ENCODE peak calls at places on chromosomes 3 and 15, in nine cellular contexts. One of them, this sample, is unnamed.

GRCh38 chr15:67177750-67178149 is 76.7 kb downstream of the AAGAB start:
- DNase-seq in ovary: peak; percentile 22
- DNase-seq in colonic mucosa: no peak
- DNase-seq in aorta: no peak
- DNase-seq in IMR-90: peak; percentile 83
- DNase-seq in body of pancreas: no peak
- DNase-seq in left ventricle myocardium inferior: no peak
- DNase-seq in fibroblast of lung: peak; percentile 69
- DNase-seq in sigmoid colon: no peak
- DNase-seq in this sample: no peak

GRCh38 chr15:60605879-60606304 is 127.0 kb upstream of the ICE2 start:
- DNase-seq in ovary: no peak
- DNase-seq in colonic mucosa: no peak
- DNase-seq in aorta: no peak
- DNase-seq in IMR-90: peak; percentile 81
- DNase-seq in body of pancreas: no peak
- DNase-seq in left ventricle myocardium inferior: peak; percentile 27
- DNase-seq in fibroblast of lung: peak; percentile 76
- DNase-seq in sigmoid colon: no peak
- DNase-seq in this sample: no peak

GRCh38 chr15:80508783-80509182 is 104.6 kb downstream of the ARNT2 start:
- DNase-seq in ovary: no peak
- DNase-seq in colonic mucosa: no peak
- DNase-seq in aorta: no peak
- DNase-seq in IMR-90: no peak
- DNase-seq in body of pancreas: no peak
- DNase-seq in left ventricle myocardium inferior: no peak
- DNase-seq in fibroblast of lung: no peak
- DNase-seq in sigmoid colon: no peak
- DNase-seq in this sample: no peak

GRCh38 chr3:4504340-4505261 is 11.5 kb downstream of the ITPR1 start:
- DNase-seq in ovary: peak; percentile 52
- DNase-seq in colonic mucosa: peak; percentile 83
- DNase-seq in aorta: no peak
- DNase-seq in IMR-90: no peak
- DNase-seq in body of pancreas: no peak
- DNase-seq in left ventricle myocardium inferior: no peak
- DNase-seq in fibroblast of lung: peak; percentile 54
- DNase-seq in sigmoid colon: peak; percentile 75
- DNase-seq in this sample: no peak

GRCh38 chr15:76169013-76169412 is 109.2 kb downstream of the TMEM266 start:
- DNase-seq in ovary: no peak
- DNase-seq in colonic mucosa: no peak
- DNase-seq in aorta: no peak
- DNase-seq in IMR-90: peak; percentile 29
- DNase-seq in body of pancreas: no peak
- DNase-seq in left ventricle myocardium inferior: no peak
- DNase-seq in fibroblast of lung: no peak
- DNase-seq in sigmoid colon: no peak
- DNase-seq in this sample: no peak

GRCh38 chr3:100537646-100538338 is 45.4 kb downstream of the TMEM45A start:
- DNase-seq in ovary: no peak
- DNase-seq in colonic mucosa: no peak
- DNase-seq in aorta: no peak
- DNase-seq in IMR-90: no peak
- DNase-seq in body of pancreas: no peak
- DNase-seq in left ventricle myocardium inferior: no peak
- DNase-seq in fibroblast of lung: no peak
- DNase-seq in sigmoid colon: no peak
- DNase-seq in this sample: no peak

GRCh38 chr3:15606434-15606891 is 4.9 kb downstream of the BTD start:
- DNase-seq in ovary: no peak
- DNase-seq in colonic mucosa: peak; percentile 60
- DNase-seq in aorta: no peak
- DNase-seq in IMR-90: no peak
- DNase-seq in body of pancreas: peak; percentile 31
- DNase-seq in left ventricle myocardium inferior: no peak
- DNase-seq in fibroblast of lung: peak; percentile 31
- DNase-seq in sigmoid colon: no peak
- DNase-seq in this sample: no peak

GRCh38 chr15:62920569-62921502 is 121.7 kb upstream of the TPM1 start:
- DNase-seq in ovary: no peak
- DNase-seq in colonic mucosa: no peak
- DNase-seq in aorta: no peak
- DNase-seq in IMR-90: peak; percentile 63
- DNase-seq in body of pancreas: no peak
- DNase-seq in left ventricle myocardium inferior: peak; percentile 56
- DNase-seq in fibroblast of lung: peak; percentile 89
- DNase-seq in sigmoid colon: no peak
- DNase-seq in this sample: no peak

GRCh38 chr3:136186330-136186729 is 9.8 kb downstream of the MSL2 start:
- DNase-seq in ovary: no peak
- DNase-seq in colonic mucosa: peak; percentile 56
- DNase-seq in aorta: no peak
- DNase-seq in IMR-90: no peak
- DNase-seq in body of pancreas: no peak
- DNase-seq in left ventricle myocardium inferior: no peak
- DNase-seq in fibroblast of lung: no peak
- DNase-seq in sigmoid colon: no peak
- DNase-seq in this sample: no peak

GRCh38 chr3:70990723-70991122 is 592.8 kb downstream of the FOXP1 start:
- DNase-seq in ovary: no peak
- DNase-seq in colonic mucosa: no peak
- DNase-seq in aorta: no peak
- DNase-seq in IMR-90: peak; percentile 17
- DNase-seq in body of pancreas: no peak
- DNase-seq in left ventricle myocardium inferior: no peak
- DNase-seq in fibroblast of lung: no peak
- DNase-seq in sigmoid colon: no peak
- DNase-seq in this sample: no peak

GRCh38 chr3:11335056-11335608 is 62.9 kb downstream of the ATG7 start:
- DNase-seq in ovary: no peak
- DNase-seq in colonic mucosa: peak; percentile 23
- DNase-seq in aorta: no peak
- DNase-seq in IMR-90: peak; percentile 81
- DNase-seq in body of pancreas: no peak
- DNase-seq in left ventricle myocardium inferior: no peak
- DNase-seq in fibroblast of lung: peak; percentile 82
- DNase-seq in sigmoid colon: no peak
- DNase-seq in this sample: peak; percentile 74
- H3K27ac ChIP-seq in ovary: no peak overlapping the region
- H3K27ac ChIP-seq in colonic mucosa: no peak overlapping the region
- H3K27ac ChIP-seq in aorta: no peak overlapping the region
- H3K27ac ChIP-seq in IMR-90: no peak overlapping the region
- H3K27ac ChIP-seq in body of pancreas: no peak overlapping the region
- H3K27ac ChIP-seq in left ventricle myocardium inferior: no peak overlapping the region
- H3K27ac ChIP-seq in fibroblast of lung: no peak overlapping the region
- H3K27ac ChIP-seq in sigmoid colon: no peak overlapping the region
- H3K27ac ChIP-seq in this sample: no peak overlapping the region

GRCh38 chr3:42072583-42072924 is 18.6 kb upstream of the TRAK1 start:
- DNase-seq in ovary: no peak
- DNase-seq in colonic mucosa: no peak
- DNase-seq in aorta: no peak
- DNase-seq in IMR-90: no peak
- DNase-seq in body of pancreas: no peak
- DNase-seq in left ventricle myocardium inferior: no peak
- DNase-seq in fibroblast of lung: no peak
- DNase-seq in sigmoid colon: no peak
- DNase-seq in this sample: no peak

GRCh38 chr3:42070089-42070885 is 20.9 kb upstream of the TRAK1 start:
- DNase-seq in ovary: no peak
- DNase-seq in colonic mucosa: peak; percentile 61
- DNase-seq in aorta: peak; percentile 30
- DNase-seq in IMR-90: peak; percentile 18
- DNase-seq in body of pancreas: no peak
- DNase-seq in left ventricle myocardium inferior: no peak
- DNase-seq in fibroblast of lung: no peak
- DNase-seq in sigmoid colon: no peak
- DNase-seq in this sample: no peak

GRCh38 chr3:42071720-42072582 is 19.2 kb upstream of the TRAK1 start:
- DNase-seq in ovary: peak; percentile 63
- DNase-seq in colonic mucosa: peak; percentile 75
- DNase-seq in aorta: peak; percentile 82
- DNase-seq in IMR-90: peak; percentile 75
- DNase-seq in body of pancreas: peak; percentile 68
- DNase-seq in left ventricle myocardium inferior: peak; percentile 81
- DNase-seq in fibroblast of lung: peak; percentile 68
- DNase-seq in sigmoid colon: peak; percentile 96
- DNase-seq in this sample: peak; percentile 68

GRCh38 chr3:42068303-42069088 is 22.7 kb upstream of the TRAK1 start:
- DNase-seq in ovary: no peak
- DNase-seq in colonic mucosa: no peak
- DNase-seq in aorta: no peak
- DNase-seq in IMR-90: no peak
- DNase-seq in body of pancreas: no peak
- DNase-seq in left ventricle myocardium inferior: no peak
- DNase-seq in fibroblast of lung: no peak
- DNase-seq in sigmoid colon: no peak
- DNase-seq in this sample: no peak

DNA sequence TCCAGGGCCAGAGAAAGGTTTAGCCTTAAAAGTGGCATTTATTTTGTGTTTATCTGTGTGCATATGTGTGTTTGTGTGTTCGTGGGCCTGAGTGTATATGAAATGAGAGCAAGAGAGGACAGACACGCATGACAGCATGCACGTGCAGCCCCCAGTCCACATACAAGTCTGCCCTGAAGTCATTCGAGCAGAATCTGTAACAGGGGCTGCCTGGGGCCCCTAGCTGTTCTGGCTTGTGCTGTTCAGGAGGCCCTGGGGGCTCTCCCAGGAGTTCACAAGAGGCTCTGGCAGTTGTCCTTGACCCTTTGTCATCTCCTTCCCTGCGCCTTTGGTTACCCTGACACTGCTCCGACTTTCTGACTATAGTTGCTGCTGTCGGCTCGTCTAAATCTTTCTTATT is 18.2 kb upstream of the TRAK1 start:
- DNase-seq in ovary: no peak
- DNase-seq in colonic mucosa: no peak
- DNase-seq in aorta: no peak
- DNase-seq in IMR-90: no peak
- DNase-seq in body of pancreas: no peak
- DNase-seq in left ventricle myocardium inferior: no peak
- DNase-seq in fibroblast of lung: no peak
- DNase-seq in sigmoid colon: no peak
- DNase-seq in this sample: no peak
- H3K27ac ChIP-seq in ovary: no peak overlapping the region
- H3K27ac ChIP-seq in colonic mucosa: peak overlapping the region; percentile 77
- H3K27ac ChIP-seq in aorta: peak overlapping the region; percentile 63
- H3K27ac ChIP-seq in IMR-90: no peak overlapping the region
- H3K27ac ChIP-seq in body of pancreas: no peak overlapping the region
- H3K27ac ChIP-seq in left ventricle myocardium inferior: peak overlapping the region; percentile 94
- H3K27ac ChIP-seq in fibroblast of lung: peak overlapping the region; percentile 66
- H3K27ac ChIP-seq in sigmoid colon: peak overlapping the region; percentile 76
- H3K27ac ChIP-seq in this sample: peak overlapping the region; percentile 48

GRCh38 chr3:13024274-13024863 is 48.9 kb downstream of the IQSEC1 start:
- DNase-seq in ovary: no peak
- DNase-seq in colonic mucosa: no peak
- DNase-seq in aorta: peak; percentile 21
- DNase-seq in IMR-90: no peak
- DNase-seq in body of pancreas: no peak
- DNase-seq in left ventricle myocardium inferior: no peak
- DNase-seq in fibroblast of lung: no peak
- DNase-seq in sigmoid colon: no peak
- DNase-seq in this sample: no peak

GRCh38 chr3:13021141-13021933 is 51.9 kb downstream of the IQSEC1 start:
- DNase-seq in ovary: no peak
- DNase-seq in colonic mucosa: no peak
- DNase-seq in aorta: peak; percentile 44
- DNase-seq in IMR-90: no peak
- DNase-seq in body of pancreas: peak; percentile 35
- DNase-seq in left ventricle myocardium inferior: peak; percentile 59
- DNase-seq in fibroblast of lung: no peak
- DNase-seq in sigmoid colon: peak; percentile 70
- DNase-seq in this sample: no peak

GRCh38 chr3:13023251-13024055 is 49.8 kb downstream of the IQSEC1 start:
- DNase-seq in ovary: no peak
- DNase-seq in colonic mucosa: no peak
- DNase-seq in aorta: peak; percentile 50
- DNase-seq in IMR-90: peak; percentile 28
- DNase-seq in body of pancreas: no peak
- DNase-seq in left ventricle myocardium inferior: peak; percentile 13
- DNase-seq in fibroblast of lung: no peak
- DNase-seq in sigmoid colon: no peak
- DNase-seq in this sample: no peak

GRCh38 chr3:13021934-13022265 is 51.3 kb downstream of the IQSEC1 start:
- DNase-seq in ovary: no peak
- DNase-seq in colonic mucosa: no peak
- DNase-seq in aorta: peak; percentile 47
- DNase-seq in IMR-90: no peak
- DNase-seq in body of pancreas: no peak
- DNase-seq in left ventricle myocardium inferior: no peak
- DNase-seq in fibroblast of lung: no peak
- DNase-seq in sigmoid colon: no peak
- DNase-seq in this sample: no peak

DNA sequence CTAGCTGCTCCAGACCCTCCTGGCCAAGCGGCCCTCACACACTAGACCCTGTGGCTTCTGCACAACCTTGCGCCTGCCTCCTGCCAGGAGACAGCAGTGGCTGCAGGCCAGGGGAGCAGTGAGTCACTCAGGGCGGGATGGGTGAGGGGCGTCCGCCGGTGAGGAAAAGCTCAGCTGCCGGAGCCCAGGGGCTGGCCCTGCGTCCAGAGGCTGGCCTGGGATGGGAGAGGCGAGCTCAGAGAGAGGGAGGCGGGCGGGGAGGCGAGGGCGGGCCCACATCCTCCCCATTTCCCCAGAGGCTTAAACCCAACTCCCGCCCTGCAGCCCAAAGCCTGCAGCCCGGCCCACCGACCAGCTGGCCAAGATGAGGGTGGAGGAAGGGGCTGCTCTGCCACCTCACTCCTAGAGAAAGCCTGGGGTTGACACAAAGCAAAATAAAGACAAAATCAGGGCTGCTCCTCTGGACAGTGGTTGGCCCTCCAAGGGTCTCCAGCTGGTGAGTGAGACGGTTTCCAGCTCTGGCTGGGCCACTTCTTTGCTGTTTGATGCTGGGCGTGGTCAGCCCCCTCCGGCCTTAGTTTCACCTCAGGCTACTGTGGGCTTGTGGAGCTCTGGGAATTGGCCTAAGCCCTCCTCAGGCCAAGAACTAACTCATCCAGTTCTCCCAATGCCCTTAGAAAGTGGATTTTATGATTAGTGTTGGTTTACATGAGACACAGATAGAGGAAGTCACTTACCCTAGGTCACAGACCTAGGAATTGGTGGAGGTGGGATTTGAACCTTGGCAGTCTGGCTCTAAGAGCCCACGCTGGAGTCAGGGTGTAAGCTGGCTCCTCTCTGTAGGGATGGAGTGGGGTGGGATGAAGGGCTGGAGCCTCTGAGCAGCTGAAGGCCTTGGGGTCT is 50.6 kb downstream of the IQSEC1 start:
- DNase-seq in ovary: peak; percentile 86
- DNase-seq in colonic mucosa: peak; percentile 51
- DNase-seq in aorta: peak; percentile 93
- DNase-seq in IMR-90: peak; percentile 89
- DNase-seq in body of pancreas: no peak
- DNase-seq in left ventricle myocardium inferior: peak; percentile 85
- DNase-seq in fibroblast of lung: peak; percentile 89
- DNase-seq in sigmoid colon: peak; percentile 89
- DNase-seq in this sample: no peak
- H3K27ac ChIP-seq in ovary: no peak overlapping the region
- H3K27ac ChIP-seq in colonic mucosa: no peak overlapping the region
- H3K27ac ChIP-seq in aorta: no peak overlapping the region
- H3K27ac ChIP-seq in IMR-90: peak overlapping the region; percentile 38
- H3K27ac ChIP-seq in body of pancreas: no peak overlapping the region
- H3K27ac ChIP-seq in left ventricle myocardium inferior: peak overlapping the region; percentile 87
- H3K27ac ChIP-seq in fibroblast of lung: no peak overlapping the region
- H3K27ac ChIP-seq in sigmoid colon: no peak overlapping the region
- H3K27ac ChIP-seq in this sample: no peak overlapping the region

GRCh38 chr3:138082992-138083386 is 32.4 kb downstream of the DZIP1L start:
- DNase-seq in ovary: no peak
- DNase-seq in colonic mucosa: no peak
- DNase-seq in aorta: no peak
- DNase-seq in IMR-90: no peak
- DNase-seq in body of pancreas: no peak
- DNase-seq in left ventricle myocardium inferior: no peak
- DNase-seq in fibroblast of lung: no peak
- DNase-seq in sigmoid colon: no peak
- DNase-seq in this sample: no peak
- H3K27ac ChIP-seq in ovary: no peak overlapping the region
- H3K27ac ChIP-seq in colonic mucosa: no peak overlapping the region
- H3K27ac ChIP-seq in aorta: no peak overlapping the region
- H3K27ac ChIP-seq in IMR-90: peak overlapping the region; percentile 86
- H3K27ac ChIP-seq in body of pancreas: no peak overlapping the region
- H3K27ac ChIP-seq in left ventricle myocardium inferior: no peak overlapping the region
- H3K27ac ChIP-seq in fibroblast of lung: peak overlapping the region; percentile 85
- H3K27ac ChIP-seq in sigmoid colon: peak overlapping the region; percentile 46
- H3K27ac ChIP-seq in this sample: no peak overlapping the region

This sample was measured in SJSA1.